ENCODE peak calls at places on chromosome 20, in seven cellular contexts. Q is GM12878, X is RWPE1, G is pancreas, R is left lung, C is dorsolateral prefrontal cortex, E is tibial artery. V is an unnamed sample.

GRCh38 chr20:31857861-31858835 is 12.2 kb downstream of the DUSP15 start:
- DNase-seq in Q (no peak), X (no peak), G (no peak), R (no peak), C (no peak), E (peak), V (no peak)

GRCh38 chr20:53364617-53365016 is 229.0 kb downstream of the ZNF217 start:
- DNase-seq in Q (no peak), X (no peak), G (no peak), R (no peak), C (no peak), E (no peak), V (no peak)

GRCh38 chr20:6044102-6044501 is 9.8 kb downstream of the LRRN4 start:
- DNase-seq in Q (no peak), X (no peak), G (no peak), R (no peak), C (no peak), E (no peak), V (peak)

GRCh38 chr20:34511891-34512265 is 4.3 kb upstream of the DYNLRB1 start:
- DNase-seq in Q (no peak), X (no peak), G (no peak), R (no peak), C (no peak), E (no peak), V (no peak)

GRCh38 chr20:20568604-20569205 is 143.7 kb downstream of the RALGAPA2 start:
- DNase-seq in Q (no peak), X (peak), G (no peak), R (no peak), C (peak), E (no peak), V (peak)

GRCh38 chr20:53708129-53708968 is 114.7 kb upstream of the ZNF217 start:
- DNase-seq in Q (peak), X (no peak), G (no peak), R (no peak), C (no peak), E (no peak), V (no peak)

GRCh38 chr20:20837574-20838021 is 125.2 kb upstream of the RALGAPA2 start:
- DNase-seq in Q (no peak), X (peak), G (peak), R (no peak), C (peak), E (no peak), V (peak)

GRCh38 chr20:17640875-17641378 is 41.1 kb downstream of the RRBP1 start:
- DNase-seq in Q (no peak), X (no peak), G (no peak), R (peak), C (no peak), E (no peak), V (no peak)

GRCh38 chr20:20971810-20972209 is 134.3 kb downstream of the LINC00237 start:
- DNase-seq in Q (no peak), X (no peak), G (no peak), R (no peak), C (no peak), E (no peak), V (no peak)

GRCh38 chr20:31903630-31904386 is 33.4 kb downstream of the TTLL9 start:
- DNase-seq in Q (no peak), X (no peak), G (no peak), R (no peak), C (no peak), E (no peak), V (no peak)

GRCh38 chr20:58464838-58465237 is 50.4 kb downstream of the APCDD1L start:
- DNase-seq in Q (no peak), X (no peak), G (no peak), R (no peak), C (no peak), E (no peak), V (no peak)

GRCh38 chr20:23625236-23625964 is 12.4 kb downstream of the CST3 start:
- DNase-seq in Q (no peak), X (peak), G (no peak), R (no peak), C (no peak), E (no peak), V (no peak)

GRCh38 chr20:2507875-2508630 is 662 bp downstream of the ZNF343 start:
- DNase-seq in Q (no peak), X (peak), G (no peak), R (no peak), C (no peak), E (no peak), V (peak)

GRCh38 chr20:53942121-53942816 is 128.1 kb downstream of the BCAS1 start:
- DNase-seq in Q (peak), X (no peak), G (no peak), R (no peak), C (no peak), E (no peak), V (no peak)

GRCh38 chr20:57323034-57323433 is 6.6 kb upstream of the SPO11 start:
- DNase-seq in Q (no peak), X (peak), G (no peak), R (no peak), C (no peak), E (no peak), V (no peak)

GRCh38 chr20:6094038-6094437 is 28.8 kb downstream of the FERMT1 start:
- DNase-seq in Q (peak), X (no peak), G (no peak), R (no peak), C (no peak), E (no peak), V (peak)

GRCh38 chr20:36274248-36274841 is 31.8 kb upstream of the DLGAP4 start:
- DNase-seq in Q (no peak), X (no peak), G (no peak), R (no peak), C (peak), E (peak), V (no peak)

DNA sequence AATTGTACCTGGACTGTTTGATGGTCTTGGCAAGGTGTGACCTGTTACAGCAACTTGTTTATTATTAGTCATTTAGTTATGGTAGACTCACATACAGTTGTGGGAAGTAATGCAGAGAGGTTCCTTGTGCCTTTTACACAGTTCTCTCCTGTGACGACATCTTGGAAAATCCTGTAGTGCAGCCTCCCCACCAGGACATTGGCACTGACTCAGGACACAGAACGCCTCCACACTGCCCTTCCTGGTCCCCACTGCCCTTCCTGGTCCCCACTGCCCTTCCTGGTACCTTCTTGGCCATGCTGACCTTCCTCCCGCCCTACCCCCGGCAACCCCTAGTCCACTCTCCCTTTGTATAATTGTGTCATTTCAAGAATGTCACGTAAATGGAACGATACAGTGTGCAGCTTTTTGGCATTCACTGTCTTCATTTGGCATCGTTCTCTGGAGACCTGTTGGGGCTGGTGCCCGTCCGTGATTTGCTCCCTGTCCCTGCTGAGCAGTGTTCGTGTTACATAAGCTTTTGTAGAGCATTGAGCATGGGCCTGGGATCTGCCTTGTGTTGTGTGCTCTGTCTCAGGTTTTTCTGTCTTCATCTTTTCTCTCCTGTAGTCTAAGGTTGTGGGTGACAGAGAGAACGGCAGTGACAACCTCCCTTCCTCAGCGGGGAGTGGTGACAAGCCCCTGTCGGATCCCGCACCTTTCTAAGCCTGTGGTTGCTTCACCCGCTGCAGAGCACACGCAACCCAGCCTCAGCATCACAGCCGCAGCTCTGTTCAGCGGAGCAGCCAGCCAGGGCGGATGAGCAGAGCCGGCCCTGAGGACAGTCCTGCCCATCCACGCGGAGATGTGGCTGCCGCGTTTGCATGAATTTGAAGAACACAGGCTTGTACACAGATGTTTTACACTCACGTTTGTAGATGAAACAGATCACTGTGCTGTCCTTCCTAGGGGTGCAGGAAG is 5.4 kb upstream of the DNAJC5 start:
- DNase-seq in Q (no peak), X (peak), G (no peak), R (no peak), C (no peak), E (no peak), V (peak)
- H3K27ac ChIP-seq in Q (no peak), X (peak), G (no peak), R (peak), C (no peak), E (no peak), V (peak)

GRCh38 chr20:4297141-4297826 is 281.9 kb upstream of the RNF24 start:
- DNase-seq in Q (no peak), X (no peak), G (no peak), R (no peak), C (no peak), E (no peak), V (no peak)
- H3K27ac ChIP-seq in Q (no peak), X (no peak), G (no peak), R (no peak), C (no peak), E (peak), V (no peak)

GRCh38 chr20:48972816-48973215 is 51.3 kb downstream of the ARFGEF2 start:
- DNase-seq in Q (no peak), X (no peak), G (no peak), R (no peak), C (no peak), E (no peak), V (no peak)
- H3K27ac ChIP-seq in Q (no peak), X (no peak), G (no peak), R (no peak), C (no peak), E (no peak), V (no peak)

DNA sequence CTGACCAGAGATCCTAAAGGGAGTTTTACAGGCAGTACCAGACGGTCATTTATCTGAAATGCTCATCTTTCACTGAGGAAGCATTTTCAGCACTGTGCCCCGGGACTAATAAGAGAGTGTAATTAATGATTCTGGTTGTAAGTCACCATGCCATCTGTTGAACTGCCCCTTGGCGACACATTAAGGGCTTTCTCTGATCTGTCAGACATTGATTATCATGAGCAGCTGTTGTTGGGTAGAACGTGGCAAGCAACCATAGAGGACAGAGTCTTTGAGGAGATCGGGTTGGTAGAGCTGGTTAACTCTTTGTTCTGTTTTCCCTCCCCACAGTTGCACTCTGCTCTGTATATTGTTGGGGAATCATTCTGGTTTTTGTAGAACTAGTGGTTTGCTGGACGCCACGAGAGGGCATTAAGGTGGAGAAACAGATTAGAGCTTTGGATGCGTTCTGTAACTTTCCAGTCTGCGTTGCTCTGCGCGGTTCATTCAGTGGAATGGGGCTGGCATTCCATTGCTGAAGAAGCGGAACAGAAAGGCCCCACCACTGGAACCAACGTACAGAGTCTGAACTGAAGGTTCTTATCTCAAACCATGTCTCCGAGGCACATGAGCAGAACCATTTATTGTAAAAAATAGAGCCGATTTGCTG is 34.3 kb downstream of the RPRD1B start:
- DNase-seq in Q (no peak), X (no peak), G (no peak), R (no peak), C (no peak), E (no peak), V (no peak)
- H3K27ac ChIP-seq in Q (no peak), X (no peak), G (no peak), R (no peak), C (no peak), E (peak), V (no peak)

V was measured in small intestine.